ENCODE peak calls at places on chromosomes 16 and 17, in six cellular contexts. One of them, this sample, is unnamed.

GRCh38 chr16:4244254-4244812 is 2.5 kb upstream of the SRL start:
- DNase-seq in A549: no peak
- DNase-seq in HepG2: no peak
- DNase-seq in K562: peak
- DNase-seq in GM12878: no peak
- DNase-seq in SK-N-SH: no peak
- DNase-seq in this sample: peak

GRCh38 chr16:22938647-22939046 is 124.7 kb downstream of the HS3ST2 start:
- DNase-seq in A549: no peak
- DNase-seq in HepG2: no peak
- DNase-seq in K562: no peak
- DNase-seq in GM12878: no peak
- DNase-seq in SK-N-SH: no peak
- DNase-seq in this sample: no peak

GRCh38 chr17:66843606-66844005 is 8.7 kb downstream of the CACNG5 start:
- DNase-seq in A549: no peak
- DNase-seq in HepG2: no peak
- DNase-seq in K562: no peak
- DNase-seq in GM12878: no peak
- DNase-seq in SK-N-SH: peak
- DNase-seq in this sample: no peak

GRCh38 chr16:23071202-23072083 is 77.8 kb downstream of the USP31 start:
- DNase-seq in A549: no peak
- DNase-seq in HepG2: no peak
- DNase-seq in K562: no peak
- DNase-seq in GM12878: no peak
- DNase-seq in SK-N-SH: no peak
- DNase-seq in this sample: peak

GRCh38 chr17:48990882-48991357 is 6.3 kb upstream of the IGF2BP1 start:
- DNase-seq in A549: peak
- DNase-seq in HepG2: no peak
- DNase-seq in K562: peak
- DNase-seq in GM12878: no peak
- DNase-seq in SK-N-SH: no peak
- DNase-seq in this sample: no peak

GRCh38 chr17:1724869-1725641 is 551 bp downstream of the WDR81 start:
- DNase-seq in A549: no peak
- DNase-seq in HepG2: no peak
- DNase-seq in K562: no peak
- DNase-seq in GM12878: no peak
- DNase-seq in SK-N-SH: peak
- DNase-seq in this sample: no peak

GRCh38 chr17:53313746-53314145 is 509.0 kb upstream of the KIF2B start:
- DNase-seq in A549: no peak
- DNase-seq in HepG2: no peak
- DNase-seq in K562: no peak
- DNase-seq in GM12878: no peak
- DNase-seq in SK-N-SH: no peak
- DNase-seq in this sample: no peak

GRCh38 chr16:86480444-86480843 is 29.9 kb upstream of the FOXF1 start:
- DNase-seq in A549: no peak
- DNase-seq in HepG2: no peak
- DNase-seq in K562: no peak
- DNase-seq in GM12878: no peak
- DNase-seq in SK-N-SH: no peak
- DNase-seq in this sample: no peak

GRCh38 chr16:49559242-49559641 is 185.6 kb downstream of the C16orf78 start:
- DNase-seq in A549: no peak
- DNase-seq in HepG2: no peak
- DNase-seq in K562: no peak
- DNase-seq in GM12878: no peak
- DNase-seq in SK-N-SH: no peak
- DNase-seq in this sample: no peak

GRCh38 chr16:62213763-62214162 is 177.5 kb upstream of the CDH8 start:
- DNase-seq in A549: peak
- DNase-seq in HepG2: peak
- DNase-seq in K562: no peak
- DNase-seq in GM12878: no peak
- DNase-seq in SK-N-SH: no peak
- DNase-seq in this sample: no peak

GRCh38 chr16:50482271-50482670 is 65.9 kb upstream of the NKD1 start:
- DNase-seq in A549: no peak
- DNase-seq in HepG2: no peak
- DNase-seq in K562: no peak
- DNase-seq in GM12878: no peak
- DNase-seq in SK-N-SH: no peak
- DNase-seq in this sample: no peak

GRCh38 chr17:4365628-4366311 is 705 bp downstream of the UBE2G1 start:
- DNase-seq in A549: peak
- DNase-seq in HepG2: no peak
- DNase-seq in K562: peak
- DNase-seq in GM12878: no peak
- DNase-seq in SK-N-SH: peak
- DNase-seq in this sample: no peak

GRCh38 chr17:41810659-41811548 is 845 bp downstream of the P3H4 start:
- DNase-seq in A549: no peak
- DNase-seq in HepG2: no peak
- DNase-seq in K562: no peak
- DNase-seq in GM12878: no peak
- DNase-seq in SK-N-SH: peak
- DNase-seq in this sample: no peak

GRCh38 chr17:38925263-38925995 is at the start of gene LASP1NB:
- DNase-seq in A549: no peak
- DNase-seq in HepG2: no peak
- DNase-seq in K562: peak
- DNase-seq in GM12878: no peak
- DNase-seq in SK-N-SH: peak
- DNase-seq in this sample: peak

GRCh38 chr16:87202346-87202745 is 114.8 kb downstream of the C16orf95 start:
- DNase-seq in A549: no peak
- DNase-seq in HepG2: no peak
- DNase-seq in K562: no peak
- DNase-seq in GM12878: no peak
- DNase-seq in SK-N-SH: no peak
- DNase-seq in this sample: peak

GRCh38 chr16:73015612-73016487 is 32.1 kb downstream of the ZFHX3 start:
- DNase-seq in A549: peak
- DNase-seq in HepG2: peak
- DNase-seq in K562: no peak
- DNase-seq in GM12878: peak
- DNase-seq in SK-N-SH: no peak
- DNase-seq in this sample: no peak

GRCh38 chr17:74453665-74454196 is 12.7 kb upstream of the CD300A start:
- DNase-seq in A549: peak
- DNase-seq in HepG2: no peak
- DNase-seq in K562: peak
- DNase-seq in GM12878: no peak
- DNase-seq in SK-N-SH: peak
- DNase-seq in this sample: no peak

GRCh38 chr16:17395849-17396480 is 74.8 kb downstream of the XYLT1 start:
- DNase-seq in A549: no peak
- DNase-seq in HepG2: no peak
- DNase-seq in K562: no peak
- DNase-seq in GM12878: no peak
- DNase-seq in SK-N-SH: no peak
- DNase-seq in this sample: no peak

GRCh38 chr17:68731465-68731864 is 130.3 kb upstream of the FAM20A start:
- DNase-seq in A549: no peak
- DNase-seq in HepG2: no peak
- DNase-seq in K562: no peak
- DNase-seq in GM12878: no peak
- DNase-seq in SK-N-SH: no peak
- DNase-seq in this sample: no peak

GRCh38 chr17:68732301-68732749 is 131.2 kb upstream of the FAM20A start:
- DNase-seq in A549: no peak
- DNase-seq in HepG2: no peak
- DNase-seq in K562: no peak
- DNase-seq in GM12878: no peak
- DNase-seq in SK-N-SH: no peak
- DNase-seq in this sample: no peak

GRCh38 chr17:68734202-68734825 is 133.1 kb upstream of the FAM20A start:
- DNase-seq in A549: no peak
- DNase-seq in HepG2: no peak
- DNase-seq in K562: no peak
- DNase-seq in GM12878: no peak
- DNase-seq in SK-N-SH: no peak
- DNase-seq in this sample: no peak

GRCh38 chr17:68734911-68735310 is 133.7 kb upstream of the FAM20A start:
- DNase-seq in A549: no peak
- DNase-seq in HepG2: no peak
- DNase-seq in K562: no peak
- DNase-seq in GM12878: no peak
- DNase-seq in SK-N-SH: no peak
- DNase-seq in this sample: no peak

DNA sequence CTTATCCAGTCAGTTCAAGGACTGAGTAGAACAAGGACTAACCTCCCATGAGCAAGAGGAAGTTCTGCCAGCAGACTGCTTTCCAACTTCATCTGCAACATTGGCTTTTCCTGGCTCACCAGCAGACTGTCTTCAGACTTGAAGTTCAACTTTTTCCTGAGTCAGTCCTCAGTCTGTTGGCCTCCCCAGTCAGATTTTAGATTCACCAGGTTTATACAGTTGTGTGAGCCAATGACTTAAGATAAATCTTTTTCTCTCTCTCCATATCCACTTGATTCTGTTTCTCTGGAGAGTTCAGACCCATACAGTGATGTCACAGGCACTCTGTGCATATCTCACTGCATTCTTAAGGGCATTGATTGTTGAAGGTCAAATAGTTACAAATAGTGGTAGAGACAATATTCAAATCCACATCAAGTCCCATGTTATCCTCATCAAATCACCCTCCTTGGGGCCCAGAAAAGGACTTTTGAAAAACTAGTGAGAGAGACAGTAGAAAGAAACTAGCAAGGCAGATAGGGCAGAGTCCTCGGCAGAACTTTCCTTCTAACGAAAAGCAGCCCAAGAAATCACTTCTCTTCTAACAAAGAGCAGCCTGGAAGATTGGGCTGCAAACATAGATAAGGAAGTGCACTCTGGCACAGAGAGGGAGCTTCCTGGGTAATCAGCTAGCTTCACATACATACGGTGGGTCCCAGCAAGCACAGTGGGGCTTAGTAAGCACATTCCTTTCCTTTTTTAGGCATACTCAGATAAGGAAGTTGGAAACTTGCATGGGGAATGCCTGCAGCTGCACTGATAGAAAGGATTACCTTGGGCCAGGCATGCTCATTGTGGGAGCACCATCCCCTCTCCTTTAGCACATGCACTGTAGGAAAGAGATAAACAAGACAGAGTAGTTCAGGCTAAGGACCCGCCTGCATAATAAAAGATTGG is 132.3 kb upstream of the FAM20A start:
- DNase-seq in A549: no peak
- DNase-seq in HepG2: peak
- DNase-seq in K562: no peak
- DNase-seq in GM12878: no peak
- DNase-seq in SK-N-SH: no peak
- DNase-seq in this sample: peak
- TF ChIP-seq SMC3 in A549: no peak
- TF ChIP-seq SMC3 in HepG2: no peak
- TF ChIP-seq SMC3 in K562: no peak
- TF ChIP-seq SMC3 in GM12878: no peak
- TF ChIP-seq SMC3 in SK-N-SH: no peak
- TF ChIP-seq SMC3 in this sample: no peak

DNA sequence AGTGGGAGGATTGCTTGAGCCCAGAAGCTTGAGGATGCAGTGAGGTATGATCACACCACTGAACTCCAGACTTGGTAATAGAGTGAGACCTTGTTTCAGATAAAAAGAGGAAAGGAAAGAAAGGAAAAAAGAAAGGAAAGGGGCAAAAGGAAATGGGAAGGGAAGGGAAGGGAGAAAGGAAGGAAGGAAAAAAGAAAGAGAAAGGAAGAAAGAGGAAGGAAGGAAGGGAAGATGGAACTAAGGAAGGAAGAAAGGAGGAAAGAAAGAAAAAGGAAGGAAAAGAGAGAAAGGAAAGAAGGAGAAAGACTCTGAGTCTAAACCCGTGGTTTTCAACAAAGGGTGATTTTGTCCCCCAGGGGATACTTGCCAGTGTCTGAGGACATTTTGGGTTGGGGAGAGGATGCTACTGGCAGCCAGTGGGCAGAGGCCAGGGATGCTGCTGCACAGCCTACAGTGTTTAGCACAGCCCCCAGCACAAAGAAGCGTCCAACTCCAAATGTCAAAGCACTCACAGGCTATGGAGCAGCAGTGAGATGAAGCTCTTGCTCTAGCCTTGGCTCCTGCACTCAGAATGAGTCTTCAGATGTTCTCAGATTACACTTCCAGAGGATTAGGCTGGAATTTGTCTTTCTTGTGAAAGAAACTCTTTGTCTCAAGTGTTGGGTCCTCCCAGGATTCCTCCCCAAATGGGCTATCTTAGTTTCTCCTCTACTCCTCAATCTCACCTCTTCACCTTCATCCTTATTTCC is 64.2 kb downstream of the BMERB1 start:
- DNase-seq in A549: no peak
- DNase-seq in HepG2: no peak
- DNase-seq in K562: no peak
- DNase-seq in GM12878: no peak
- DNase-seq in SK-N-SH: no peak
- DNase-seq in this sample: peak
- TF ChIP-seq SMC3 in A549: no peak
- TF ChIP-seq SMC3 in HepG2: no peak
- TF ChIP-seq SMC3 in K562: no peak
- TF ChIP-seq SMC3 in GM12878: no peak
- TF ChIP-seq SMC3 in SK-N-SH: no peak
- TF ChIP-seq SMC3 in this sample: no peak

GRCh38 chr16:89099905-89100304 is 6.3 kb downstream of the ACSF3 start:
- DNase-seq in A549: no peak
- DNase-seq in HepG2: no peak
- DNase-seq in K562: no peak
- DNase-seq in GM12878: no peak
- DNase-seq in SK-N-SH: no peak
- DNase-seq in this sample: no peak
- TF ChIP-seq SMC3 in A549: no peak
- TF ChIP-seq SMC3 in HepG2: no peak
- TF ChIP-seq SMC3 in K562: no peak
- TF ChIP-seq SMC3 in GM12878: no peak
- TF ChIP-seq SMC3 in SK-N-SH: no peak
- TF ChIP-seq SMC3 in this sample: no peak

DNA sequence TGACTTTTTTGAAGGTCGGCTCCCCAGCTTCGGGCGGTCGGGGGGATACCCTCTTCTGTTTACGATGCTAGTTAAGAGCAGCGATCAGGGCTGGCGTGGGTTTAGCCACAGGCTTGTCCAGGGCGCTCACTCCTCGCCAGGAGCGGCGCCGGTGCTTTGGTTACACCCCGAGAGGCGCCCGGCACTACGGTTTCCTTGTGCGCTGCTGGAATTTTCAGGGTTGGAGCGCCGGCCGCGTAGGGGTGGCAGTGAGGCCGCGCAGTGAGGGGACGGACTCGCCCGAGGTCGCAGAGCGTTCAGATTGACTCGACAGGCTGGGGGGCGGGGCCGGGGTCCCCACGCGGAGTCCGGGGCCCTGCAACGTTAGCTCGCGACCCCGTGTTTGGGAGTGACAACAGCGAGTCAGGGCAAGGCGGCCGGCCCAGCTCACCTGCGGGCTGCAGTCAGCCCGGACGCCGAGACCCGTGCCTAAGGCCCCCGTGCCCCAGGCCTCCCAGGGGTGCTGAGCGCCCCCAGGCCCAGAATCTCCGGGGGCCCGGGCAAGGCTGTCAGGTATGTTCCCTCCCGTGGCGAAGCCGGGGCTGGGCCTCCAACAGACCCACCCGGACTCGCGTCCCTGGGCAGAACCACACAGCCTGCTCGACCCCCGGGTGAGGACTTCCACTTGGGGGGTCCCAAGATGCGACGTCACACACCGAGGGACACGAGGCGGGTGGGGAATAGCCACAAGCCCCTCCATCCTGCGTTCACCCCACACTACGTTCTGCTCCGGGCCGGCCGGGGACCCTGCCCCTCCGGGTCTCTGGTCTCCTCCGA is 1.3 kb upstream of the ACTG1 start:
- DNase-seq in A549: peak
- DNase-seq in HepG2: peak
- DNase-seq in K562: no peak
- DNase-seq in GM12878: no peak
- DNase-seq in SK-N-SH: no peak
- DNase-seq in this sample: peak
- TF ChIP-seq SMC3 in A549: no peak
- TF ChIP-seq SMC3 in HepG2: no peak
- TF ChIP-seq SMC3 in K562: no peak
- TF ChIP-seq SMC3 in GM12878: no peak
- TF ChIP-seq SMC3 in SK-N-SH: no peak
- TF ChIP-seq SMC3 in this sample: no peak